ENCODE peak calls at places on chromosome 22, in five cellular contexts. U, E, Z, L and X are unnamed samples.

GRCh38 chr22:35842954-35843353 is 125.3 kb downstream of the APOL5 start:
- DNase-seq in U (peak), E (no peak), Z (peak), L (peak), X (no peak)

GRCh38 chr22:19341500-19341899 is 50.0 kb upstream of the CLTCL1 start:
- DNase-seq in U (no peak), E (no peak), Z (no peak), L (no peak), X (no peak)

GRCh38 chr22:19571995-19572394 is 47.8 kb upstream of the CLDN5 start:
- DNase-seq in U (no peak), E (no peak), Z (peak), L (peak), X (no peak)

GRCh38 chr22:43567691-43568308 is 156.0 kb downstream of the MPPED1 start:
- DNase-seq in U (no peak), E (no peak), Z (no peak), L (no peak), X (no peak)

GRCh38 chr22:17943533-17944204 is 80.7 kb downstream of the MICAL3 start:
- DNase-seq in U (no peak), E (no peak), Z (no peak), L (no peak), X (no peak)

GRCh38 chr22:35205141-35205775 is 52.0 kb upstream of the HMGXB4 start:
- DNase-seq in U (no peak), E (no peak), Z (no peak), L (no peak), X (no peak)

GRCh38 chr22:25759825-25760231 is 17.8 kb downstream of the MYO18B start:
- DNase-seq in U (peak), E (no peak), Z (peak), L (peak), X (no peak)

GRCh38 chr22:42281284-42281683 is 10.8 kb upstream of the TCF20 start:
- DNase-seq in U (no peak), E (peak), Z (no peak), L (no peak), X (no peak)

GRCh38 chr22:17198188-17199130 is 20.8 kb downstream of the ADA2 start:
- DNase-seq in U (no peak), E (no peak), Z (peak), L (no peak), X (no peak)

GRCh38 chr22:44085743-44086741 is 61.9 kb downstream of the PARVB start:
- DNase-seq in U (peak), E (no peak), Z (peak), L (peak), X (no peak)

GRCh38 chr22:43882122-43882767 is 9.6 kb downstream of the PNPLA5 start:
- DNase-seq in U (no peak), E (no peak), Z (no peak), L (no peak), X (no peak)

GRCh38 chr22:34570408-34570807 is 495.6 kb upstream of the ISX start:
- DNase-seq in U (no peak), E (no peak), Z (no peak), L (no peak), X (no peak)

GRCh38 chr22:44403930-44404329 is 91.2 kb upstream of the SHISAL1 start:
- DNase-seq in U (no peak), E (peak), Z (no peak), L (no peak), X (peak)

GRCh38 chr22:22168190-22168940 is 76.2 kb upstream of the VPREB1 start:
- DNase-seq in U (peak), E (no peak), Z (peak), L (no peak), X (no peak)

GRCh38 chr22:33299245-33299956 is 241.2 kb upstream of the SYN3 start:
- DNase-seq in U (no peak), E (peak), Z (no peak), L (no peak), X (no peak)

GRCh38 chr22:25494774-25495173 is 69.7 kb upstream of the GRK3 start:
- DNase-seq in U (no peak), E (no peak), Z (no peak), L (no peak), X (no peak)

GRCh38 chr22:39519681-39520053 is 695 bp upstream of the ATF4 start:
- DNase-seq in U (no peak), E (peak), Z (peak), L (peak), X (no peak)

GRCh38 chr22:44098021-44098739 is 74.1 kb downstream of the PARVB start:
- DNase-seq in U (no peak), E (no peak), Z (no peak), L (no peak), X (no peak)

GRCh38 chr22:44755956-44756361 is 3.6 kb downstream of the ARHGAP8 start:
- DNase-seq in U (peak), E (no peak), Z (no peak), L (peak), X (no peak)

GRCh38 chr22:49317369-49317768 is 510.3 kb downstream of the BRD1 start:
- DNase-seq in U (no peak), E (no peak), Z (no peak), L (no peak), X (no peak)

GRCh38 chr22:21807545-21807944 is 59.9 kb downstream of the MAPK1 start:
- DNase-seq in U (no peak), E (no peak), Z (no peak), L (no peak), X (no peak)

DNA sequence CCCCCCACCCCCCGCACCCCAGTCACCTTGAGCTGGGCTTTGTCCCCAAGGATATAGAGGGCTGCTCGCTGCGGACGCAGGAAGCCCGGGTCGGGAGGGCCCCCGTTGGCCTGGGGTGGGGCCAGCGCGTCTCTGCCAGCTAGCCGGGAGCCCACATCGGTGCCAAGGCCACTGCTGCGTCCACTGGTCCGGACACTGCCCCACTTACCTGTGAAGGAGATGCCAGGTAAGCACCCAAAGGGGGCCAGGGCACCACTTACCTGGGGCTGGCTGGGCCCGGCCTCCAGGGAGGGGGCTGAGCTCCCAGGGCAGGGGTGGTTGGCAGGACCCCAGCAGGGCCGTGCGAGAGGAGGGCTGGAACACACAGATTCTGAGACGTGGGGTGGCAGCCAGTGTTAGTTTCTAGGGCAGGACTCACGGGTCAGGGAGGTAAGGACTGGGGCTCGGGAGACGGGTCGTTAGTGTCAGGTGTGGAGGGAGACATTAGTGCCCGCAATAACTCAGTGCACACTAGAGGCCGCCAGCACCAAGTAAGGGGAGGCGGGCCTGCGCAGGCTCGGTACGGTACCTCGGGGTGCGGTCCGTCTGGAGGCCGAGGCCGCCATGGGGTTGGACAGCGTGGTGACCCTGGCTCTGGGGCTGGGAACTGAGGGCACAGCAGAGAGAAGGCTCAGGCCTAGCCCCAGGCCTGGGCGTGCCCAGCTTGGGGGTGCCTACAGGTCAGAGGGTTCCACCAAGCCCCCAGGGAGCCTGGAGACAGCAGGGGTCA is 18.2 kb downstream of the SBF1 start:
- DNase-seq in U (no peak), E (no peak), Z (no peak), L (no peak), X (no peak)
- TF ChIP-seq CTCF in U (peak), E (no peak), Z (no peak), L (peak), X (no peak)

GRCh38 chr22:24393012-24393559 is 34.3 kb upstream of the ADORA2A start:
- DNase-seq in U (no peak), E (no peak), Z (no peak), L (no peak), X (no peak)
- TF ChIP-seq CTCF in U (no peak), E (no peak), Z (no peak), L (no peak), X (no peak)

DNA sequence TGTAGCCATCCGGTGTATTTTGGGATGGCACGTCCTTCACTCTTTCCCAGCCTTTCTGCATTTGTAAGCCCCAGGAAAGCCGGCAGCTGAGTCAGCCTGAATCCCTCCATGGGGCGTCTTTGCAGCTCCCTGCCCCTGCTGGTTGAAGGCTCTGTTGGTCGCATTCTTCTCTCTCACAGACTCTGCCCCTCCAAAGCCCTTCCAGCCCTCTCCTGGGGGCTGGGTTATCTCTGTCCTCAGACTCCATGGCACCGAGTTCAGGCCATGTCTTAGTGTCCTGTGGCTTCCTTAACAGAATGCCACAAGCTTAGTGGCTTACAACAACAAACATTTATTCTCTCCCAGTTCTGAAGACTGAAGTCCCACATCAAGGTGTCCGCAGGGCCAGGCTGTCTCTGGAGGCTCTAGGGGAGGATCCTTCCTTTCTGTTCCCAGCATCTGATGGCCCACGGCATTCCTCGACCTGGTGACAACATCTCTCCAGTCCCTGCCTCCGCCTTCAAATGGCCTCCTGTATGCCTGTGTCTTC is 62.2 kb downstream of the BCR start:
- DNase-seq in U (no peak), E (no peak), Z (no peak), L (no peak), X (no peak)
- TF ChIP-seq CTCF in U (no peak), E (no peak), Z (peak), L (no peak), X (no peak)

DNA sequence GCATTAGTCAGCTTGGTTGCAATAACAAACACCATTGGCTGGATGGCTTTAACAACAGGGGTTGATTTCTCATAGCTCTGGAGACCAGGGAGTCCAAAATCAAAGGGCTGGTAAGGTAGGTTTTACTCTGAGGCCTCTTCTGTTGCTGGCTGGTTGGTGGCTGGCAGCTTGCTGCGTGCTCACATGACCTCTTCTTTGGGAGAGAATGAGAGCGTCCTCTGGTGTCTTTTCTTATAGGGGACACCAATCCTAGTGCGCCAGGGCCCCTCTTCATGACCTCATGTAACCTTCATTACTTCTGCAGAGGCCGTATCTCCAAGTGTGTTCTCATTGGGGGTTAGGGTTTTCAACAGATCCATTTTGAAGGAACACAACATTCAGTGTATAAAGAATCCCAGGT is 1308.3 kb downstream of the TBC1D22A start:
- DNase-seq in U (no peak), E (no peak), Z (no peak), L (no peak), X (no peak)
- TF ChIP-seq CTCF in U (no peak), E (no peak), Z (no peak), L (no peak), X (no peak)

GRCh38 chr22:27616033-27616432 is 185.5 kb downstream of the MN1 start:
- DNase-seq in U (no peak), E (no peak), Z (no peak), L (no peak), X (no peak)

GRCh38 chr22:27620367-27621154 is 181.0 kb downstream of the MN1 start:
- DNase-seq in U (peak), E (no peak), Z (no peak), L (no peak), X (no peak)

GRCh38 chr22:27615408-27615807 is 186.1 kb downstream of the MN1 start:
- DNase-seq in U (no peak), E (no peak), Z (no peak), L (no peak), X (no peak)

GRCh38 chr22:27614291-27615007 is 187.1 kb downstream of the MN1 start:
- DNase-seq in U (no peak), E (no peak), Z (no peak), L (no peak), X (no peak)

GRCh38 chr22:27617214-27617881 is 184.2 kb downstream of the MN1 start:
- DNase-seq in U (no peak), E (no peak), Z (no peak), L (no peak), X (no peak)
- TF ChIP-seq CTCF in U (peak), E (no peak), Z (no peak), L (no peak), X (no peak)

GRCh38 chr22:31020334-31020733 is 51.3 kb downstream of the TUG1 start:
- DNase-seq in U (no peak), E (no peak), Z (no peak), L (no peak), X (no peak)
- TF ChIP-seq CTCF in U (no peak), E (no peak), Z (no peak), L (no peak), X (no peak)

DNA sequence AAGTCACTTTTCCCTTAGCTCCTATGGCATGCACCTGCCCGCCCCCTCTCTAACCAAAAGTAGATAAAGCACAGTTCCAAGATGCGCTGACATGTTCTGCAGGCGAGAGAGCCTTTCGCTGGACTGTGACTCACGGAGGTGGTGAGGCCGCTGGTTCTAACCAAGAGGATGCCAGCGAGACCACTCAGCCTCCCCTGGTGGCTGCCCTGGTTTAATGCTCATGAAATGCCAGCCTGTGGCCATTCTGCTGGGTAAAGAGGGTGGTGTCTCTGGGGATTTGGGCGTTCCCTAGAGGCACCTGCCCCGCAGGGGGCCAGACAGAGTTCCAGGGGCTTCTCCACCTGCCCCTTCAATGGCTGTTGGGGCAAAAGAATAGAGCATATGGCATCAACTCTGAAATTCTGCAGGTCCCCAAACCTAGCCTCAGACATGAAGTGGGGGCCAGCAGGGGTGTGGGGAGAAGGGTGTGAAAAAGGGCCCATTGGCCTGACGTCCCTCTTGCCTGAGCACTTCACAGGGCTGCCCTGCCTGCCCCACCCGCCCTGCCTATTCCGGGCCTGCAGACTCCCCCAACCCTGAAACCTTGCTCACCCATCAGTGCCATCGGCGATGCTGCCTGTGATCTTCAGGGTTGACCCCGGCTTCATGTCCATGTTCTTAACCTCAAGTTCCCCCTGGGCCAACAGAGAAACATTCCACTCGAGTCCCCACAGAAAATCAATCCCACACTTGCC is 8.5 kb downstream of the LGALS2 start:
- DNase-seq in U (peak), E (no peak), Z (no peak), L (no peak), X (no peak)
- TF ChIP-seq CTCF in U (peak), E (no peak), Z (no peak), L (peak), X (no peak)

GRCh38 chr22:38236786-38237185 is 35.0 kb downstream of the MAFF start:
- DNase-seq in U (peak), E (no peak), Z (no peak), L (no peak), X (no peak)

GRCh38 chr22:38235240-38235850 is 33.6 kb downstream of the MAFF start:
- DNase-seq in U (no peak), E (no peak), Z (no peak), L (no peak), X (no peak)

GRCh38 chr22:38240734-38241252 is 32.0 kb downstream of the TMEM184B start:
- DNase-seq in U (peak), E (no peak), Z (peak), L (peak), X (no peak)

GRCh38 chr22:38238519-38239051 is 34.2 kb downstream of the TMEM184B start:
- DNase-seq in U (no peak), E (no peak), Z (peak), L (no peak), X (no peak)

DNA sequence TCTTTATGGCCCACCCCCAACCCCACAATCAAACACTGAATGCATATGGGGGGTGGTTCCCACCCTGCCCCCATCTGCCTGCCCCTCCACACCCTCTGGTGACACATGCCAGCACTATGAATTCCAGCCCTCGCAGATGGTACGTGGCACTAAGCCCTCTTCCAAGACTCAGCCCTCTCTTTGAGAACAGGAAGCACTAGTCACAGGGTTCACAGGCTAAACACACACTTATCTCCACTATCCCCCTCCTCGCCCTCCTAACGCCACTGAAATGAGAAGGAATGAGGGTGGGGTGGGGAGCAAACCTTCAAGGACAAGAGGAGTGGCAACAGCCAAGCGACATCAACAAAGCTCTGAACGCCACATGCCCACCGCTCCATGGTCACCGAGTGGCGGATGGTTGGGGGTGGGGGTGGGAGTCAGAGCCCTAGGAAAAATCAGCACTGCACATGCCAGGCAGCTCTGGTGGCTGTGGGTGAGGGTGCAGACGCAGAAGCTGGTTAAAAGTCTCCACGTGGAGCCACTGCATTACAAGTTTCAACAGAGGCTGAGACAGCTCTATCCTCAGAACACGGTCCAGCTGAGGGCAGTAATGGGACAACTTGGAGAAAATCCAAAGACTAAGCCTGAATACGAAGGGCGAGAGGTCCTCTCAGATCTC is 33.6 kb downstream of the TMEM184B start:
- DNase-seq in U (peak), E (peak), Z (peak), L (peak), X (no peak)
- TF ChIP-seq CTCF in U (no peak), E (peak), Z (peak), L (peak), X (no peak)

GRCh38 chr22:30453731-30454510 is 17.9 kb downstream of the SEC14L3 start:
- DNase-seq in U (no peak), E (no peak), Z (no peak), L (no peak), X (no peak)
- TF ChIP-seq CTCF in U (no peak), E (no peak), Z (no peak), L (no peak), X (no peak)